ENCODE peak calls at places on chromosomes 3 and 15, in five cellular contexts. One of them, this sample, is unnamed.

GRCh38 chr3:172177046-172177445 is 137.7 kb downstream of the FNDC3B start:
- DNase-seq in NCI-H2081: no peak
- DNase-seq in lung: no peak
- DNase-seq in stimulated activated CD4-positive, alpha-beta T cell treated with anti-CD3 and anti-CD28 coated beads, Interleukin-4, amount 100 ng/mL, for 24 hours: no peak
- DNase-seq in breast epithelium: no peak
- DNase-seq in this sample: no peak

GRCh38 chr15:35289029-35289617 is 204.0 kb upstream of the NANOGP8 start:
- DNase-seq in lung: no peak
- DNase-seq in NCI-H2081: peak
- DNase-seq in stimulated activated CD4-positive, alpha-beta T cell treated with anti-CD3 and anti-CD28 coated beads, Interleukin-4, amount 100 ng/mL, for 24 hours: no peak
- DNase-seq in breast epithelium: no peak
- DNase-seq in this sample: peak

GRCh38 chr3:126149960-126150515 is 30.3 kb downstream of the ALDH1L1 start:
- DNase-seq in stimulated activated CD4-positive, alpha-beta T cell treated with anti-CD3 and anti-CD28 coated beads, Interleukin-4, amount 100 ng/mL, for 24 hours: no peak
- DNase-seq in lung: no peak
- DNase-seq in NCI-H2081: no peak
- DNase-seq in breast epithelium: no peak
- DNase-seq in this sample: no peak

GRCh38 chr3:127110982-127111693 is 81.8 kb upstream of the PRR23E start:
- DNase-seq in NCI-H2081: no peak
- DNase-seq in breast epithelium: no peak
- DNase-seq in stimulated activated CD4-positive, alpha-beta T cell treated with anti-CD3 and anti-CD28 coated beads, Interleukin-4, amount 100 ng/mL, for 24 hours: no peak
- DNase-seq in lung: no peak
- DNase-seq in this sample: no peak

GRCh38 chr15:101062471-101063171 is 143.5 kb downstream of the LRRK1 start:
- DNase-seq in NCI-H2081: no peak
- DNase-seq in breast epithelium: no peak
- DNase-seq in stimulated activated CD4-positive, alpha-beta T cell treated with anti-CD3 and anti-CD28 coated beads, Interleukin-4, amount 100 ng/mL, for 24 hours: no peak
- DNase-seq in lung: no peak
- DNase-seq in this sample: no peak

GRCh38 chr3:116093374-116093773 is 351.9 kb downstream of the LSAMP start:
- DNase-seq in stimulated activated CD4-positive, alpha-beta T cell treated with anti-CD3 and anti-CD28 coated beads, Interleukin-4, amount 100 ng/mL, for 24 hours: no peak
- DNase-seq in breast epithelium: no peak
- DNase-seq in lung: no peak
- DNase-seq in NCI-H2081: no peak
- DNase-seq in this sample: no peak

GRCh38 chr3:183460059-183461052 is 31.9 kb upstream of the MCF2L2 start:
- DNase-seq in lung: no peak
- DNase-seq in breast epithelium: no peak
- DNase-seq in stimulated activated CD4-positive, alpha-beta T cell treated with anti-CD3 and anti-CD28 coated beads, Interleukin-4, amount 100 ng/mL, for 24 hours: no peak
- DNase-seq in NCI-H2081: no peak
- DNase-seq in this sample: no peak

GRCh38 chr15:57521503-57521902 is 70.2 kb upstream of the MYZAP start:
- DNase-seq in breast epithelium: no peak
- DNase-seq in lung: no peak
- DNase-seq in stimulated activated CD4-positive, alpha-beta T cell treated with anti-CD3 and anti-CD28 coated beads, Interleukin-4, amount 100 ng/mL, for 24 hours: no peak
- DNase-seq in NCI-H2081: no peak
- DNase-seq in this sample: no peak

GRCh38 chr15:74962671-74963070 is 6.1 kb upstream of the RPP25 start:
- DNase-seq in stimulated activated CD4-positive, alpha-beta T cell treated with anti-CD3 and anti-CD28 coated beads, Interleukin-4, amount 100 ng/mL, for 24 hours: no peak
- DNase-seq in lung: no peak
- DNase-seq in breast epithelium: no peak
- DNase-seq in NCI-H2081: no peak
- DNase-seq in this sample: no peak

GRCh38 chr3:52254608-52255007 is 9.0 kb downstream of the PPM1M start:
- DNase-seq in stimulated activated CD4-positive, alpha-beta T cell treated with anti-CD3 and anti-CD28 coated beads, Interleukin-4, amount 100 ng/mL, for 24 hours: no peak
- DNase-seq in breast epithelium: no peak
- DNase-seq in lung: no peak
- DNase-seq in NCI-H2081: no peak
- DNase-seq in this sample: no peak

GRCh38 chr3:28050895-28051294 is 190.5 kb upstream of the CMC1 start:
- DNase-seq in lung: no peak
- DNase-seq in breast epithelium: no peak
- DNase-seq in stimulated activated CD4-positive, alpha-beta T cell treated with anti-CD3 and anti-CD28 coated beads, Interleukin-4, amount 100 ng/mL, for 24 hours: peak
- DNase-seq in NCI-H2081: no peak
- DNase-seq in this sample: no peak

GRCh38 chr3:148150141-148150540 is 547.6 kb upstream of the AGTR1 start:
- DNase-seq in NCI-H2081: no peak
- DNase-seq in breast epithelium: no peak
- DNase-seq in stimulated activated CD4-positive, alpha-beta T cell treated with anti-CD3 and anti-CD28 coated beads, Interleukin-4, amount 100 ng/mL, for 24 hours: no peak
- DNase-seq in lung: no peak
- DNase-seq in this sample: no peak

GRCh38 chr3:100650651-100651611 is 41.5 kb downstream of the ADGRG7 start:
- DNase-seq in breast epithelium: no peak
- DNase-seq in NCI-H2081: no peak
- DNase-seq in lung: no peak
- DNase-seq in stimulated activated CD4-positive, alpha-beta T cell treated with anti-CD3 and anti-CD28 coated beads, Interleukin-4, amount 100 ng/mL, for 24 hours: peak
- DNase-seq in this sample: no peak

GRCh38 chr15:63599401-63600000 is 2.3 kb downstream of the FBXL22 start:
- DNase-seq in lung: peak
- DNase-seq in stimulated activated CD4-positive, alpha-beta T cell treated with anti-CD3 and anti-CD28 coated beads, Interleukin-4, amount 100 ng/mL, for 24 hours: peak
- DNase-seq in breast epithelium: peak
- DNase-seq in NCI-H2081: peak
- DNase-seq in this sample: peak

GRCh38 chr3:129413687-129414506 is 14.5 kb downstream of the EFCAB12 start:
- DNase-seq in NCI-H2081: no peak
- DNase-seq in stimulated activated CD4-positive, alpha-beta T cell treated with anti-CD3 and anti-CD28 coated beads, Interleukin-4, amount 100 ng/mL, for 24 hours: no peak
- DNase-seq in breast epithelium: peak
- DNase-seq in lung: no peak
- DNase-seq in this sample: no peak

GRCh38 chr3:40265181-40265580 is 44.3 kb upstream of the EIF1B start:
- DNase-seq in lung: no peak
- DNase-seq in NCI-H2081: no peak
- DNase-seq in stimulated activated CD4-positive, alpha-beta T cell treated with anti-CD3 and anti-CD28 coated beads, Interleukin-4, amount 100 ng/mL, for 24 hours: no peak
- DNase-seq in breast epithelium: no peak
- DNase-seq in this sample: no peak

GRCh38 chr15:42034628-42035177 is 13.9 kb upstream of the PLA2G4E start:
- DNase-seq in stimulated activated CD4-positive, alpha-beta T cell treated with anti-CD3 and anti-CD28 coated beads, Interleukin-4, amount 100 ng/mL, for 24 hours: no peak
- DNase-seq in NCI-H2081: no peak
- DNase-seq in breast epithelium: no peak
- DNase-seq in lung: no peak
- DNase-seq in this sample: no peak

GRCh38 chr15:34799825-34800168 is 4.4 kb upstream of the ACTC1 start:
- DNase-seq in NCI-H2081: no peak
- DNase-seq in lung: no peak
- DNase-seq in breast epithelium: no peak
- DNase-seq in stimulated activated CD4-positive, alpha-beta T cell treated with anti-CD3 and anti-CD28 coated beads, Interleukin-4, amount 100 ng/mL, for 24 hours: no peak
- DNase-seq in this sample: peak

GRCh38 chr3:173913985-173914421 is 516.5 kb downstream of the NLGN1 start:
- DNase-seq in lung: no peak
- DNase-seq in NCI-H2081: no peak
- DNase-seq in stimulated activated CD4-positive, alpha-beta T cell treated with anti-CD3 and anti-CD28 coated beads, Interleukin-4, amount 100 ng/mL, for 24 hours: no peak
- DNase-seq in breast epithelium: no peak
- DNase-seq in this sample: no peak

GRCh38 chr15:74609938-74610301 is 5.7 kb upstream of the CLK3 start:
- DNase-seq in stimulated activated CD4-positive, alpha-beta T cell treated with anti-CD3 and anti-CD28 coated beads, Interleukin-4, amount 100 ng/mL, for 24 hours: no peak
- DNase-seq in lung: no peak
- DNase-seq in breast epithelium: no peak
- DNase-seq in NCI-H2081: no peak
- DNase-seq in this sample: no peak

GRCh38 chr3:159766563-159767185 is 222.0 kb upstream of the IL12A start:
- DNase-seq in lung: no peak
- DNase-seq in stimulated activated CD4-positive, alpha-beta T cell treated with anti-CD3 and anti-CD28 coated beads, Interleukin-4, amount 100 ng/mL, for 24 hours: no peak
- DNase-seq in NCI-H2081: no peak
- DNase-seq in breast epithelium: no peak
- DNase-seq in this sample: no peak

GRCh38 chr3:71680588-71680987 is 44.6 kb downstream of the EIF4E3 start:
- DNase-seq in NCI-H2081: no peak
- DNase-seq in breast epithelium: no peak
- DNase-seq in lung: no peak
- DNase-seq in stimulated activated CD4-positive, alpha-beta T cell treated with anti-CD3 and anti-CD28 coated beads, Interleukin-4, amount 100 ng/mL, for 24 hours: no peak
- DNase-seq in this sample: no peak

GRCh38 chr15:45703670-45704328 is 69.0 kb downstream of the SQOR start:
- DNase-seq in stimulated activated CD4-positive, alpha-beta T cell treated with anti-CD3 and anti-CD28 coated beads, Interleukin-4, amount 100 ng/mL, for 24 hours: no peak
- DNase-seq in NCI-H2081: no peak
- DNase-seq in breast epithelium: no peak
- DNase-seq in lung: no peak
- DNase-seq in this sample: no peak

GRCh38 chr3:190048831-190049541 is 71.7 kb downstream of the P3H2 start:
- DNase-seq in stimulated activated CD4-positive, alpha-beta T cell treated with anti-CD3 and anti-CD28 coated beads, Interleukin-4, amount 100 ng/mL, for 24 hours: no peak
- DNase-seq in lung: no peak
- DNase-seq in breast epithelium: no peak
- DNase-seq in NCI-H2081: no peak
- DNase-seq in this sample: no peak

GRCh38 chr15:36136054-36136453 is 443.4 kb upstream of the CDIN1 start:
- DNase-seq in breast epithelium: no peak
- DNase-seq in NCI-H2081: no peak
- DNase-seq in stimulated activated CD4-positive, alpha-beta T cell treated with anti-CD3 and anti-CD28 coated beads, Interleukin-4, amount 100 ng/mL, for 24 hours: no peak
- DNase-seq in lung: no peak
- DNase-seq in this sample: no peak

GRCh38 chr3:170290194-170290593 is 67.3 kb upstream of the SKIL start:
- DNase-seq in NCI-H2081: no peak
- DNase-seq in lung: no peak
- DNase-seq in stimulated activated CD4-positive, alpha-beta T cell treated with anti-CD3 and anti-CD28 coated beads, Interleukin-4, amount 100 ng/mL, for 24 hours: no peak
- DNase-seq in breast epithelium: no peak
- DNase-seq in this sample: no peak

GRCh38 chr15:95300958-95301357 is 1029.5 kb upstream of the NR2F2 start:
- DNase-seq in NCI-H2081: no peak
- DNase-seq in stimulated activated CD4-positive, alpha-beta T cell treated with anti-CD3 and anti-CD28 coated beads, Interleukin-4, amount 100 ng/mL, for 24 hours: no peak
- DNase-seq in breast epithelium: no peak
- DNase-seq in lung: no peak
- DNase-seq in this sample: no peak

GRCh38 chr3:153291052-153291689 is 129.1 kb downstream of the RAP2B start:
- DNase-seq in NCI-H2081: no peak
- DNase-seq in stimulated activated CD4-positive, alpha-beta T cell treated with anti-CD3 and anti-CD28 coated beads, Interleukin-4, amount 100 ng/mL, for 24 hours: peak
- DNase-seq in breast epithelium: no peak
- DNase-seq in lung: no peak
- DNase-seq in this sample: no peak

GRCh38 chr3:32177702-32178198 is 60.7 kb upstream of the CMTM8 start:
- DNase-seq in lung: peak
- DNase-seq in breast epithelium: no peak
- DNase-seq in NCI-H2081: peak
- DNase-seq in stimulated activated CD4-positive, alpha-beta T cell treated with anti-CD3 and anti-CD28 coated beads, Interleukin-4, amount 100 ng/mL, for 24 hours: peak
- DNase-seq in this sample: peak

GRCh38 chr3:87354399-87354798 is 78.0 kb upstream of the POU1F1 start:
- DNase-seq in lung: no peak
- DNase-seq in NCI-H2081: no peak
- DNase-seq in stimulated activated CD4-positive, alpha-beta T cell treated with anti-CD3 and anti-CD28 coated beads, Interleukin-4, amount 100 ng/mL, for 24 hours: no peak
- DNase-seq in breast epithelium: no peak
- DNase-seq in this sample: no peak